ENCODE peak calls at places on chromosomes 5 and 9, in six cellular contexts. X is foreskin fibroblast, W is ascending aorta, Y is left ventricle myocardium inferior, K is cardiac fibroblast, N is testis. L is an unnamed sample.

GRCh38 chr9:34454571-34455065 is 3.8 kb downstream of the FAM219A start:
- DNase-seq in Y (peak; percentile 33), W (no peak), K (peak; percentile 86), N (no peak), X (peak; percentile 81), L (peak; percentile 17)

GRCh38 chr5:172874647-172875371 is 40.8 kb downstream of the ERGIC1 start:
- DNase-seq in W (no peak), Y (no peak), X (no peak), K (no peak), N (no peak), L (no peak)

GRCh38 chr5:1134478-1134877 is 22.6 kb upstream of the SLC12A7 start:
- DNase-seq in W (no peak), N (no peak), Y (no peak), X (no peak), K (no peak), L (no peak)

GRCh38 chr9:70602364-70603019 is 188.0 kb upstream of the KLF9 start:
- DNase-seq in N (peak; percentile 79), W (no peak), X (peak; percentile 92), K (peak; percentile 93), Y (no peak), L (peak; percentile 61)

GRCh38 chr9:126953089-126953809 is 38.7 kb downstream of the RALGPS1 start:
- DNase-seq in W (no peak), X (peak; percentile 13), K (peak; percentile 48), N (no peak), Y (no peak), L (peak; percentile 69)

GRCh38 chr9:106069241-106069640 is 374.9 kb downstream of the TMEM38B start:
- DNase-seq in W (no peak), Y (no peak), X (peak; percentile 30), K (no peak), N (no peak), L (no peak)

GRCh38 chr5:135825373-135826220 is 8.9 kb upstream of the SLC25A48 start:
- DNase-seq in K (no peak), N (no peak), X (no peak), W (no peak), Y (no peak), L (no peak)

GRCh38 chr9:20044686-20045085 is 255.8 kb upstream of the SLC24A2 start:
- DNase-seq in Y (no peak), K (peak; percentile 42), W (no peak), X (peak; percentile 66), N (no peak), L (no peak)

GRCh38 chr5:134943547-134943946 is 24.2 kb upstream of the CATSPER3 start:
- DNase-seq in K (no peak), Y (no peak), W (no peak), N (no peak), X (no peak), L (no peak)

GRCh38 chr9:87505869-87506678 is 8.4 kb downstream of the DAPK1 start:
- DNase-seq in X (no peak), N (no peak), W (no peak), Y (no peak), K (no peak), L (no peak)

GRCh38 chr5:61665939-61666621 is 334.0 kb downstream of the ZSWIM6 start:
- DNase-seq in N (no peak), W (no peak), K (no peak), Y (no peak), X (no peak), L (no peak)

GRCh38 chr5:135243194-135244191 is 155.5 kb downstream of the MACROH2A1 start:
- DNase-seq in W (no peak), K (no peak), X (peak; percentile 36), Y (peak; percentile 39), N (peak; percentile 32), L (no peak)

GRCh38 chr5:91937121-91937520 is 554.0 kb upstream of the ARRDC3 start:
- DNase-seq in W (no peak), N (no peak), K (peak; percentile 22), X (peak; percentile 26), Y (no peak), L (no peak)

GRCh38 chr5:134957920-134958608 is 9.6 kb upstream of the CATSPER3 start:
- DNase-seq in Y (no peak), X (no peak), W (no peak), N (no peak), K (no peak), L (no peak)

GRCh38 chr9:120643096-120643495 is 63.1 kb upstream of the CDK5RAP2 start:
- DNase-seq in N (no peak), K (no peak), W (no peak), X (no peak), Y (no peak), L (no peak)

GRCh38 chr9:13648676-13649075 is 369.2 kb upstream of the MPDZ start:
- DNase-seq in W (no peak), N (no peak), K (no peak), Y (no peak), X (no peak), L (no peak)

GRCh38 chr5:153135416-153135815 is 355.1 kb upstream of the GRIA1 start:
- DNase-seq in Y (no peak), X (peak; percentile 31), W (no peak), K (peak; percentile 22), N (no peak), L (no peak)

GRCh38 chr9:73156593-73157187 is 5.0 kb downstream of the ANXA1 start:
- DNase-seq in N (no peak), Y (no peak), W (no peak), K (no peak), X (no peak), L (no peak)

GRCh38 chr5:135631356-135631755 is 52.6 kb upstream of the CXCL14 start:
- DNase-seq in W (no peak), K (no peak), Y (no peak), X (no peak), N (no peak), L (no peak)

GRCh38 chr9:98906273-98907040 is 37.2 kb upstream of the COL15A1 start:
- DNase-seq in Y (peak; percentile 62), X (peak; percentile 63), K (peak; percentile 79), N (no peak), W (no peak), L (no peak)

GRCh38 chr5:144248015-144248414 is 77.3 kb downstream of the KCTD16 start:
- DNase-seq in K (no peak), N (no peak), W (no peak), Y (no peak), X (no peak), L (no peak)

GRCh38 chr9:123111977-123112869 is 78.8 kb downstream of the GPR21 start:
- DNase-seq in N (no peak), K (peak; percentile 37), W (no peak), Y (peak; percentile 27), X (peak; percentile 53), L (no peak)

GRCh38 chr5:133292300-133292699 is 240.5 kb downstream of the HSPA4 start:
- DNase-seq in W (no peak), X (no peak), Y (no peak), K (no peak), N (no peak), L (no peak)

GRCh38 chr9:36721846-36722588 is 149.3 kb downstream of the MELK start:
- DNase-seq in Y (no peak), N (no peak), X (no peak), W (no peak), K (peak; percentile 11), L (no peak)

GRCh38 chr5:179334017-179334765 is 11.1 kb downstream of the ADAMTS2 start:
- DNase-seq in W (no peak), Y (no peak), N (no peak), K (no peak), X (no peak), L (no peak)

GRCh38 chr5:124654418-124654817 is 92.0 kb downstream of the ZNF608 start:
- DNase-seq in Y (no peak), N (peak; percentile 50), W (no peak), K (no peak), X (peak; percentile 43), L (no peak)

GRCh38 chr5:148938535-148938907 is 112.1 kb downstream of the ADRB2 start:
- DNase-seq in Y (no peak), X (no peak), N (no peak), W (no peak), K (no peak), L (no peak)

GRCh38 chr9:77521091-77521490 is 127.0 kb downstream of the GNA14 start:
- DNase-seq in K (no peak), X (peak; percentile 19), W (no peak), N (peak; percentile 70), Y (peak; percentile 60), L (no peak)

GRCh38 chr9:135275163-135275925 is 187.9 kb downstream of the OLFM1 start:
- DNase-seq in Y (no peak), N (no peak), W (no peak), K (no peak), X (no peak), L (no peak)

GRCh38 chr9:124858330-124859046 is 3.3 kb downstream of the RPL35 start:
- DNase-seq in W (no peak), K (no peak), N (no peak), Y (no peak), X (no peak), L (no peak)
- H3K4me3 ChIP-seq in W (no peak overlapping the region), K (no peak overlapping the region), N (no peak overlapping the region), Y (no peak overlapping the region), X (no peak overlapping the region), L (no peak overlapping the region)

DNA sequence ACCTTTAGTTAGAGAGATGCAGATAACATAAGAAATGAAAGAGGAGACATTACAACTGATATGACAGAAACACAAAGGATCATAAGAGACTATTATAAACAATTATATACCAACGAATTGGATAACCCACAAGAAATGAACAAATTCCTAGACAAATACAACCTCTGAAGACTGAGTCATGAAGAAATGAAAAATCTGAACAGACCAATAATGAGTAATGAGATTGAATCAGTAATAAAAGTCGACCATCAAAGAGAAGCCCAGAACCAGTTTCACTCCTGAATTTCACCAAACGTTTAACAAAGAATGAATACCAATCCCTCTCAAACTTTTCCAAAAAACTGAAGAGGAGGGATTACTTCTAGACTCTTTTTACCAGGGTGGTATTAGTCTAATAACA is 50.5 kb upstream of the PCAT7 start:
- DNase-seq in N (no peak), W (no peak), Y (no peak), K (no peak), X (no peak), L (no peak)
- TF ChIP-seq CTCF in N (no peak), W (no peak), Y (no peak), K (no peak), X (no peak), L (no peak)

GRCh38 chr5:59093329-59093728 is 510.5 kb downstream of the RAB3C start:
- DNase-seq in N (no peak), X (peak; percentile 53), W (no peak), Y (no peak), K (no peak), L (no peak)
- H3K4me3 ChIP-seq in N (no peak overlapping the region), X (peak overlapping the region; percentile 30), W (no peak overlapping the region), Y (peak overlapping the region; percentile 43), K (no peak overlapping the region), L (no peak overlapping the region)

GRCh38 chr5:65808818-65809217 is 86.8 kb downstream of the NLN start:
- DNase-seq in X (peak; percentile 79), W (no peak), N (no peak), Y (no peak), K (peak; percentile 56), L (no peak)

GRCh38 chr5:65811004-65811403 is 89.0 kb downstream of the NLN start:
- DNase-seq in N (no peak), X (peak; percentile 73), W (no peak), Y (no peak), K (peak; percentile 84), L (no peak)

GRCh38 chr5:65808261-65808741 is 86.3 kb downstream of the NLN start:
- DNase-seq in X (peak; percentile 69), Y (no peak), K (peak; percentile 9), N (no peak), W (no peak), L (no peak)

GRCh38 chr5:65811895-65812294 is 89.9 kb downstream of the NLN start:
- DNase-seq in X (no peak), W (no peak), N (no peak), Y (no peak), K (no peak), L (no peak)

GRCh38 chr5:65809817-65810531 is 88.0 kb downstream of the NLN start:
- DNase-seq in K (peak; percentile 63), W (no peak), N (peak; percentile 78), Y (peak; percentile 68), X (peak; percentile 88), L (no peak)
- TF ChIP-seq CTCF in K (no peak), W (no peak), N (no peak), Y (no peak), X (no peak), L (no peak)

L was measured in AG04449.